ENCODE peak calls at places on chromosome 1, in seven cellular contexts. L is left ventricle myocardium inferior, B is prostate gland, R is skeletal muscle cell, N is heart right ventricle, T is IMR-90, J is astrocyte of the spinal cord. K is an unnamed sample.

GRCh38 chr1:192506741-192507155 is 68.8 kb upstream of the RGS1 start:
- DNase-seq in R (no peak), N (no peak), J (peak), B (no peak), L (no peak), T (peak), K (peak)

GRCh38 chr1:162292422-162292849 is 84.2 kb downstream of the SPATA46 start:
- DNase-seq in N (no peak), L (no peak), B (no peak), T (peak), R (no peak), J (peak), K (peak)

GRCh38 chr1:70990460-70991253 is 57.0 kb downstream of the PTGER3 start:
- DNase-seq in L (no peak), R (no peak), N (no peak), T (no peak), J (no peak), B (no peak), K (no peak)

GRCh38 chr1:22654692-22655091 is 1.7 kb downstream of the C1QB start:
- DNase-seq in L (no peak), R (no peak), N (no peak), J (no peak), B (no peak), T (no peak), K (peak)

GRCh38 chr1:48775817-48776399 is 783 bp downstream of the BEND5 start:
- DNase-seq in T (no peak), L (no peak), N (no peak), B (no peak), R (no peak), J (no peak), K (no peak)

GRCh38 chr1:237179511-237179910 is 137.5 kb downstream of the RYR2 start:
- DNase-seq in R (no peak), J (no peak), N (no peak), L (no peak), B (no peak), T (no peak), K (no peak)

GRCh38 chr1:223177681-223178080 is 34.6 kb upstream of the TLR5 start:
- DNase-seq in R (no peak), J (no peak), L (no peak), T (no peak), N (peak), B (no peak), K (no peak)

GRCh38 chr1:37292789-37293188 is 181.6 kb upstream of the ZC3H12A start:
- DNase-seq in B (no peak), L (no peak), J (no peak), N (no peak), R (no peak), T (no peak), K (no peak)

GRCh38 chr1:6352138-6352563 is 41.4 kb downstream of the ACOT7 start:
- DNase-seq in T (no peak), B (no peak), L (no peak), R (no peak), N (no peak), J (no peak), K (no peak)

GRCh38 chr1:244837597-244838258 is 2.3 kb downstream of the COX20 start:
- DNase-seq in N (no peak), B (no peak), J (no peak), R (no peak), T (no peak), L (no peak), K (no peak)

GRCh38 chr1:100404816-100405215 is 52.5 kb downstream of the CDC14A start:
- DNase-seq in N (no peak), T (peak), J (no peak), L (no peak), B (no peak), R (no peak), K (no peak)

GRCh38 chr1:2584822-2585317 is 1.7 kb upstream of the PRXL2B start:
- DNase-seq in R (no peak), L (no peak), N (no peak), T (no peak), J (no peak), B (no peak), K (no peak)

GRCh38 chr1:162074548-162074947 is 5.1 kb downstream of the NOS1AP start:
- DNase-seq in T (no peak), L (no peak), B (no peak), J (no peak), R (no peak), N (no peak), K (peak)

GRCh38 chr1:55988963-55989452 is 590.4 kb downstream of the PLPP3 start:
- DNase-seq in L (no peak), J (no peak), B (no peak), R (no peak), T (no peak), N (no peak), K (no peak)

GRCh38 chr1:84603223-84603622 is 29.0 kb upstream of the CTBS start:
- DNase-seq in J (peak), T (peak), B (no peak), R (no peak), N (no peak), L (no peak), K (peak)

GRCh38 chr1:180842052-180842451 is 70.6 kb upstream of the KIAA1614 start:
- DNase-seq in J (peak), L (no peak), B (no peak), N (no peak), R (no peak), T (peak), K (peak)

GRCh38 chr1:43253173-43253572 is 16.6 kb upstream of the TMEM125 start:
- DNase-seq in L (no peak), R (no peak), B (no peak), N (no peak), T (no peak), J (no peak), K (no peak)

GRCh38 chr1:1264868-1265272 is 8.8 kb downstream of the UBE2J2 start:
- DNase-seq in R (peak), N (no peak), L (no peak), J (peak), T (peak), B (no peak), K (peak)

GRCh38 chr1:221161571-221162041 is 282.4 kb downstream of the HLX start:
- DNase-seq in N (no peak), L (no peak), J (peak), T (peak), B (no peak), R (peak), K (no peak)

GRCh38 chr1:181104790-181105133 is 16.3 kb downstream of the IER5 start:
- DNase-seq in T (no peak), J (no peak), N (no peak), R (no peak), L (no peak), B (no peak), K (no peak)

GRCh38 chr1:24107462-24108225 is 4.3 kb downstream of the MYOM3 start:
- DNase-seq in L (no peak), R (no peak), J (peak), N (no peak), B (no peak), T (peak), K (peak)

GRCh38 chr1:111275079-111275478 is 15.6 kb upstream of the CHIA start:
- DNase-seq in L (peak), R (peak), N (peak), B (no peak), J (peak), T (peak), K (peak)

GRCh38 chr1:240705584-240705983 is 93.6 kb upstream of the GREM2 start:
- DNase-seq in T (peak), L (no peak), R (peak), B (no peak), N (no peak), J (peak), K (peak)

GRCh38 chr1:6545276-6545934 is 8.9 kb downstream of the NOL9 start:
- DNase-seq in J (peak), N (no peak), B (no peak), T (peak), R (no peak), L (no peak), K (peak)

GRCh38 chr1:117671781-117672501 is 66.1 kb downstream of the TENT5C start:
- DNase-seq in B (no peak), N (peak), J (peak), T (no peak), R (no peak), L (peak), K (peak)

GRCh38 chr1:153346067-153346723 is 2.4 kb downstream of the PGLYRP4 start:
- DNase-seq in R (no peak), J (no peak), L (no peak), N (no peak), T (no peak), B (no peak), K (no peak)

GRCh38 chr1:222728746-222729145 is 8.3 kb upstream of the FAM177B start:
- DNase-seq in J (no peak), N (no peak), R (no peak), L (no peak), B (no peak), T (no peak), K (no peak)

GRCh38 chr1:222739465-222739864 is 2.5 kb downstream of the FAM177B start:
- DNase-seq in L (no peak), J (no peak), T (no peak), R (no peak), N (no peak), B (no peak), K (no peak)

GRCh38 chr1:198837276-198838021 is 198.6 kb downstream of the PTPRC start:
- DNase-seq in T (no peak), B (no peak), N (no peak), J (no peak), R (no peak), L (no peak), K (no peak)

GRCh38 chr1:23159963-23160877 is 8.4 kb downstream of the LUZP1 start:
- DNase-seq in L (no peak), J (no peak), N (no peak), B (no peak), R (no peak), T (no peak), K (no peak)

GRCh38 chr1:246651012-246651411 is 73.2 kb upstream of the SCCPDH start:
- DNase-seq in T (no peak), N (no peak), R (no peak), B (no peak), J (no peak), L (no peak), K (no peak)

GRCh38 chr1:154550070-154550469 is 8.4 kb downstream of the UBE2Q1 start:
- DNase-seq in R (no peak), N (no peak), T (no peak), B (no peak), L (no peak), J (no peak), K (no peak)

GRCh38 chr1:237041795-237042466 is at the start of gene RYR2:
- DNase-seq in B (no peak), N (no peak), J (no peak), T (no peak), R (no peak), L (peak), K (peak)

GRCh38 chr1:2204384-2205190 is 10.0 kb upstream of the FAAP20 start:
- DNase-seq in J (peak), L (peak), B (no peak), N (peak), R (no peak), T (peak), K (peak)

GRCh38 chr1:18639335-18640055 is 8.8 kb downstream of the PAX7 start:
- DNase-seq in T (no peak), B (no peak), N (no peak), R (no peak), L (no peak), J (no peak), K (no peak)
- H3K4me3 ChIP-seq in T (no peak), B (no peak), N (no peak), R (no peak), L (no peak), J (no peak), K (no peak)

DNA sequence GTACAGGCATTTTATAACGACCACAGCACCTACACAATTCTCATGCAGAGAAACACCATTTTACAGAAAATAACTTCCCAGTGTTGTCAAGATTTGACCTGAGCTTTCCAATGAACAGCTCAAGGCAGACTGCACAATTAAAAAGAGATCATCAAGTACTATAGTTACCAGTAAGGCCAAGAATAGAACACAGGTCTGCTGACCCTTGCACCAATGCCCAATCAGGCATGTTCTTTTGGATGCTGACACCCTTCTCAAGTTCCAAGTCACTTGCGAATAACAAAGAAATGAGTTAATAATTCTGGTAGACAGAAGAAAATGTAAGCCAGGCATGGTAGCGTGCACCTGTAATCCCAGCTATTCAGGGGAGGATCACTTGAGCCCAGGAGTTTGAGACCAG is 101.9 kb downstream of the SLC45A1 start:
- DNase-seq in T (no peak), L (no peak), B (no peak), J (no peak), N (no peak), R (no peak), K (peak)
- H3K4me3 ChIP-seq in T (peak), L (peak), B (peak), J (no peak), N (peak), R (no peak), K (peak)

GRCh38 chr1:195763907-195764183 is 844.4 kb downstream of the KCNT2 start:
- DNase-seq in J (no peak), L (no peak), T (peak), N (no peak), B (no peak), R (no peak), K (no peak)
- H3K4me3 ChIP-seq in J (no peak), L (no peak), T (no peak), N (no peak), B (no peak), R (no peak), K (no peak)

DNA sequence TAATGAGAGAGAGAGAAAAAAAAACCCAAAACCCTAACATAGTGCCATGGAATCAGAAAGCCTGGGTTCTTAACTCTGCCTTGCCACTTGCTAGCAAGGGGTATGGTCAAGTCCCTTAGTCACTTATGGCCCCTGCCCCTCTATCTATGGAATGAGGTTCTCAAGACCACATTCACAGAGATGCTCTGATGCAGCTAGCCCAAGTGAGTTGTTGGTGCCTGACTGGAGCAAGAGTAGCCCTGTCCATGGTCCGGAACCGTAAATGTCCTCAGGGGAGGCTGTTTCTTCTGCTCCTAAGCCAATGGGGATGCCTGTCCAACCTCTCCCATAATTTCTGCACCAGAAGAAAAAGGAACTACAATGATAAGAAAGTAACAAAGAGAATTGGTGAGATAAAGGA is 56.8 kb downstream of the CSMD2 start:
- DNase-seq in N (no peak), L (no peak), J (no peak), B (no peak), R (no peak), T (no peak), K (no peak)
- H3K4me3 ChIP-seq in N (no peak), L (no peak), J (no peak), B (no peak), R (no peak), T (no peak), K (no peak)

GRCh38 chr1:160282807-160283206 is 2.1 kb downstream of the PEX19 start:
- DNase-seq in J (no peak), N (no peak), R (no peak), L (no peak), T (no peak), B (no peak), K (no peak)

GRCh38 chr1:160285506-160285905 is 573 bp upstream of the PEX19 start:
- DNase-seq in J (no peak), R (no peak), N (no peak), B (no peak), T (no peak), L (no peak), K (no peak)

GRCh38 chr1:160284220-160284781 is 632 bp downstream of the PEX19 start:
- DNase-seq in J (peak), B (no peak), R (peak), T (peak), N (no peak), L (no peak), K (peak)

GRCh38 chr1:160284782-160285344 is at the start of gene PEX19:
- DNase-seq in T (peak), B (peak), J (peak), L (peak), N (peak), R (peak), K (peak)
- H3K4me3 ChIP-seq in T (peak), B (peak), J (peak), L (peak), N (peak), R (peak), K (peak)

GRCh38 chr1:201945863-201946223 is 505 bp downstream of the LMOD1 start:
- DNase-seq in L (no peak), B (no peak), J (no peak), N (no peak), T (no peak), R (no peak), K (no peak)
- H3K4me3 ChIP-seq in L (peak), B (peak), J (peak), N (peak), T (peak), R (peak), K (peak)

DNA sequence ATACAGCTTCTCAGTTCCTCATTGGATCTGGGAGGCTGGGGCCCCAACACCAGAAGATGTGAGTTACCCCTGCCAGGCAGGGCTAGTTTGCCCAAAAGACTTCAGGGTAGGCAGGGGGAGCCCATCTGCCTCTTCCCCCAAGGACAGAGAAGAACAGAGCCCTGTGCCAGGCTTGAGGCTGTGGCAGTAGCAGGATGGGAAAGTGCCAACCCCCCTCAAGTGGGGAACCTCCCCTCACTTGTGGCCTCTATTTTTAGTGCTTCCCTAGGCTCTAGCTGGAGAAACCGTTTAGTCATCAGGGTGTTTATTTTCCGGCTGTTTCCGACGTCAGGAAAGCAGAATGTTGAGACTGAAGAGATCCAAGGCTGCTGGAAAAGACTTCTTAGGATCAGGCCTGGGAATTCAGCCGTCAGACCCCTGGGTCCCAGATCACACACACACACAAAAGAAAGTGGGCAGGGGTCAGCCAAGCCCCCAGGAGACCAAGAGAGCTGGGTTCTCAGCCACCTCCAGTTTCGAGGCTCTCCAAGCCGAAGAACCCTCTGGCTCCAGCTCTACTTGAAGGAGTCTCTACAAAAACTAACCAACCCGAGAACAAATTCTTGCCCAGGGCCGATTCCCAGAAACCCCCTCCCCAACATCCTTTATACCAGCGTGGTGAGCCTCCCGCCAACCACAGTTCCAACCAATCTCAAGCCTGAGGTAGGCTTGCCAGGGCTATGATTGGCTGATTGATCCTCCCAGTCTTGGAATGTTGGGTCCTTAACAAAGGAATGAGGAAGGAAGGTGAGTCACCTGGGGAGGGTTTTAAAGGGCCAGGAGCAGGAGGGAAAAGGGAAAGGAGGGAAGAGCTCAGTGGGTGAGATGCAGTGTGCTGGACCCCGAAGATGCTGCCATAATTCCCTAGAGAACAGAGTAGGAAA is 2.4 kb upstream of the MEF2D start:
- DNase-seq in B (peak), L (peak), N (peak), R (peak), J (peak), T (peak), K (peak)
- H3K4me3 ChIP-seq in B (no peak), L (peak), N (peak), R (no peak), J (no peak), T (peak), K (peak)

K was measured in choroid plexus epithelial cell.